ENCODE peak calls at places on chromosomes 1 and 21, in seven cellular contexts. C, E, Z, X, N, R and D are unnamed samples.

GRCh38 chr1:246159290-246160227 is 347.5 kb downstream of the SMYD3 start:
- DNase-seq in X (no peak), Z (no peak), R (no peak), C (no peak), E (no peak), N (no peak), D (no peak)

GRCh38 chr1:84412316-84412942 is 14.1 kb downstream of the DNASE2B start:
- DNase-seq in Z (no peak), C (no peak), E (no peak), N (peak), R (no peak), X (no peak), D (peak)

GRCh38 chr1:6260433-6260934 is 414 bp downstream of the GPR153 start:
- DNase-seq in N (no peak), Z (no peak), R (no peak), X (no peak), E (peak), C (no peak), D (no peak)

GRCh38 chr1:53663525-53664300 is 75.3 kb downstream of the GLIS1 start:
- DNase-seq in N (no peak), R (no peak), Z (no peak), X (no peak), C (no peak), E (no peak), D (no peak)

GRCh38 chr1:240597153-240597745 is 14.7 kb downstream of the GREM2 start:
- DNase-seq in N (no peak), Z (peak), X (no peak), E (peak), C (no peak), R (no peak), D (no peak)

GRCh38 chr1:168084396-168085231 is 52.1 kb downstream of the GPR161 start:
- DNase-seq in C (peak), N (peak), R (peak), E (peak), Z (peak), X (peak), D (peak)

GRCh38 chr1:228977741-228978140 is 242.5 kb downstream of the RHOU start:
- DNase-seq in E (no peak), X (no peak), Z (no peak), N (no peak), C (no peak), R (no peak), D (no peak)

GRCh38 chr1:174445351-174445750 is 2.4 kb upstream of the GPR52 start:
- DNase-seq in X (no peak), N (no peak), Z (no peak), R (no peak), C (no peak), E (no peak), D (no peak)

GRCh38 chr1:111551623-111552470 is 48.4 kb upstream of the ADORA3 start:
- DNase-seq in C (no peak), N (no peak), E (no peak), Z (no peak), R (no peak), X (no peak), D (no peak)

GRCh38 chr1:18928406-18928805 is 26.1 kb upstream of the ALDH4A1 start:
- DNase-seq in N (no peak), E (no peak), X (no peak), C (no peak), R (no peak), Z (no peak), D (no peak)
- H3K4me3 ChIP-seq in N (no peak), E (no peak), X (no peak), C (no peak), R (no peak), Z (no peak), D (no peak)

GRCh38 chr1:198357937-198358336 is 182.5 kb downstream of the ATP6V1G3 start:
- DNase-seq in Z (no peak), X (no peak), C (no peak), E (no peak), N (no peak), R (no peak), D (no peak)

GRCh38 chr1:198361373-198361772 is 179.1 kb downstream of the ATP6V1G3 start:
- DNase-seq in E (no peak), Z (no peak), N (peak), C (no peak), X (no peak), R (no peak), D (no peak)

GRCh38 chr1:198364471-198364870 is 176.0 kb downstream of the ATP6V1G3 start:
- DNase-seq in C (no peak), R (no peak), Z (no peak), X (no peak), N (peak), E (no peak), D (peak)

GRCh38 chr1:198363752-198364151 is 176.7 kb downstream of the ATP6V1G3 start:
- DNase-seq in X (no peak), N (no peak), E (no peak), C (no peak), Z (no peak), R (no peak), D (no peak)

GRCh38 chr1:198359024-198359653 is 181.3 kb downstream of the ATP6V1G3 start:
- DNase-seq in X (no peak), N (peak), R (no peak), Z (no peak), E (no peak), C (no peak), D (peak)
- TF ChIP-seq CTCF in X (no peak), N (peak), R (peak), Z (peak), E (peak), C (peak), D (peak)

DNA sequence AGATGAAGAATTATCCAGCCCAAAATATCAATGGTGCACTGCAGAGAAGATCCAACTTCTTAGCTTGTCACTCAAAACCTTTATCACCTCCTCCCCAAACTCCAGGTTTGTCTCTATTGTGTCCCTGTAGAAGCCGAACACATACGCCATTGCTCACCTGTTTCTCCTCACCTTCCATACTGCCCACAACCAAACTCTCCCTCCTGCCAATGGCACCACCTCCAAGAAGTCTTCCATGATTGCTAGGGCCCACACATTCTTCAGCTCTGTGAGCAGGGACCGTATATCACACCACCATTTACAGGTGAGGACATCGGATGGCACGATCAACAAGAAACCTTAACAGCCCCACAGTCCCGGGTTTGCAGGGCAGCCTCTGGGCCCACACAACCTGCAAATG is 2.2 kb downstream of the LAPTM5 start:
- DNase-seq in Z (no peak), X (no peak), R (no peak), C (no peak), E (no peak), N (no peak), D (no peak)
- H3K4me3 ChIP-seq in Z (peak), X (peak), R (peak), C (peak), E (no peak), N (no peak), D (no peak)

GRCh38 chr21:18617291-18617690 is 213.7 kb upstream of the TMPRSS15 start:
- DNase-seq in Z (no peak), R (no peak), E (no peak), C (no peak), X (no peak), N (no peak), D (no peak)

GRCh38 chr21:18620421-18620820 is 216.8 kb upstream of the TMPRSS15 start:
- DNase-seq in E (no peak), X (no peak), R (no peak), C (no peak), Z (no peak), N (no peak), D (no peak)

DNA sequence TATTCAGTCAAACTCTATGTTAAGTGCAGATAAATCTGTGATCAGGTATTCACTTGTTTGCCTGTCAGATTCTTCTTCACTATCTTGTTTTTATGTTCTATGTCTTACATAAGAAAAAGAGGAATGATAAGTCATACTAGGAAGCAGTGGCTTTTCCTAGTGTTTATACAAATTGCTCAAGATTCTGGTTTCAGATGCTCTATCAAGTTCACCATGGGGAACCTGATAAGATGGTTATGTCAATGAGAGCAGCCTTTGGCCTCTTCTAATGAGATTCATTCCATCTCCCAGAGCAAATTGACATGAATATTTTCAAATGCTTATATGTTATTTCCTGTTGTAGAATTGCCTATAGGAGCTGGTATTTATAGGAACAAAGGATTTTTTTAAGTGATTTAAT is 218.8 kb upstream of the TMPRSS15 start:
- DNase-seq in C (no peak), E (no peak), N (no peak), R (no peak), X (no peak), Z (no peak), D (no peak)
- TF ChIP-seq CTCF in C (no peak), E (no peak), N (no peak), R (no peak), X (no peak), Z (no peak), D (no peak)